ENCODE peak calls at places on chromosomes 12 and 14, in five cellular contexts. M is CD8-positive, alpha-beta T cell; H is Peyer's patch; C is kidney epithelial cell; A is PC-3. R is an unnamed sample.

GRCh38 chr12:130508847-130509246 is 171.2 kb downstream of the PIWIL1 start:
- DNase-seq in M (no peak), H (no peak), C (no peak), A (no peak), R (no peak)

GRCh38 chr12:58034311-58034710 is 92.9 kb downstream of the ATP23 start:
- DNase-seq in M (no peak), H (no peak), C (no peak), A (peak; percentile 45), R (no peak)

GRCh38 chr14:33120341-33120740 is 181.7 kb downstream of the NPAS3 start:
- DNase-seq in M (no peak), H (no peak), C (peak; percentile 49), A (peak; percentile 95), R (no peak)

GRCh38 chr14:53841109-53842099 is 115.2 kb downstream of the BMP4 start:
- DNase-seq in M (no peak), H (no peak), C (no peak), A (no peak), R (no peak)

GRCh38 chr12:42145552-42146215 is 1.0 kb upstream of the GXYLT1 start:
- DNase-seq in M (no peak), H (no peak), C (no peak), A (peak; percentile 4), R (no peak)

GRCh38 chr14:75452900-75453816 is 25.3 kb downstream of the JDP2 start:
- DNase-seq in M (no peak), H (no peak), C (peak; percentile 53), A (peak; percentile 5), R (peak; percentile 30)

GRCh38 chr14:100108042-100108825 is 43.0 kb downstream of the EVL start:
- DNase-seq in M (peak; percentile 93), H (peak; percentile 86), C (peak; percentile 14), A (peak; percentile 82), R (peak; percentile 92)

GRCh38 chr12:130574402-130574801 is 141.7 kb downstream of the RIMBP2 start:
- DNase-seq in M (no peak), H (no peak), C (no peak), A (no peak), R (no peak)

GRCh38 chr12:74412607-74413230 is 124.9 kb upstream of the ATXN7L3B start:
- DNase-seq in M (no peak), H (no peak), C (no peak), A (peak; percentile 70), R (no peak)

GRCh38 chr14:91108941-91109611 is 4.8 kb upstream of the DGLUCY start:
- DNase-seq in M (peak; percentile 6), H (peak; percentile 31), C (no peak), A (peak; percentile 35), R (no peak)

GRCh38 chr14:75422169-75422568 is 5.7 kb upstream of the JDP2 start:
- DNase-seq in M (no peak), H (no peak), C (peak; percentile 35), A (peak; percentile 82), R (no peak)

GRCh38 chr14:68780358-68781160 is 12.3 kb downstream of the ZFP36L1 start:
- DNase-seq in M (peak; percentile 36), H (no peak), C (no peak), A (peak; percentile 43), R (no peak)

GRCh38 chr14:106879241-106879640 is 1352.9 kb downstream of the TMEM121 start:
- DNase-seq in M (peak; percentile 61), H (peak; percentile 56), C (no peak), A (peak; percentile 35), R (no peak)

GRCh38 chr12:8031872-8032241 is 659 bp upstream of the FOXJ2 start:
- DNase-seq in M (no peak), H (no peak), C (no peak), A (no peak), R (no peak)

GRCh38 chr14:64755661-64756265 is 51.5 kb downstream of the PLEKHG3 start:
- DNase-seq in M (peak; percentile 43), H (peak; percentile 18), C (no peak), A (peak; percentile 86), R (no peak)

GRCh38 chr12:65526311-65526710 is 247.8 kb downstream of the MSRB3 start:
- DNase-seq in M (no peak), H (no peak), C (no peak), A (peak; percentile 81), R (no peak)

GRCh38 chr14:71586131-71586893 is 345.9 kb upstream of the RGS6 start:
- DNase-seq in M (no peak), H (no peak), C (no peak), A (no peak), R (no peak)

GRCh38 chr12:124804011-124804621 is 59.5 kb downstream of the SCARB1 start:
- DNase-seq in M (no peak), H (no peak), C (no peak), A (peak; percentile 45), R (no peak)

GRCh38 chr12:48980953-48981756 is 3.0 kb downstream of the WNT1 start:
- DNase-seq in M (peak; percentile 55), H (peak; percentile 24), C (no peak), A (no peak), R (no peak)

GRCh38 chr14:100740931-100741330 is 14.2 kb downstream of the DLK1 start:
- DNase-seq in M (no peak), H (no peak), C (no peak), A (no peak), R (no peak)

GRCh38 chr14:54310151-54310851 is 86.5 kb upstream of the CDKN3 start:
- DNase-seq in M (no peak), H (no peak), C (no peak), A (peak; percentile 78), R (no peak)

GRCh38 chr12:116392061-116392460 is 114.6 kb upstream of the MED13L start:
- DNase-seq in M (no peak), H (no peak), C (no peak), A (no peak), R (no peak)

GRCh38 chr14:76876076-76876475 is 49.9 kb downstream of the LRRC74A start:
- DNase-seq in M (peak; percentile 53), H (peak; percentile 42), C (peak; percentile 19), A (peak; percentile 87), R (peak; percentile 74)

GRCh38 chr12:89064780-89065179 is 287.5 kb downstream of the DUSP6 start:
- DNase-seq in M (no peak), H (no peak), C (peak; percentile 71), A (peak; percentile 96), R (no peak)

GRCh38 chr12:99498756-99499155 is 148.8 kb upstream of the GARIN6 start:
- DNase-seq in M (no peak), H (no peak), C (peak; percentile 74), A (peak; percentile 80), R (no peak)

GRCh38 chr14:93160353-93160801 is 24.3 kb downstream of the MOAP1 start:
- DNase-seq in M (no peak), H (no peak), C (no peak), A (peak; percentile 64), R (no peak)
- TF ChIP-seq CTCF in M (no peak), H (peak; percentile 39), C (peak; percentile 59), A (peak; percentile 57), R (no peak)

GRCh38 chr12:59710964-59711363 is 115.1 kb downstream of the SLC16A7 start:
- DNase-seq in M (no peak), H (no peak), C (no peak), A (no peak), R (no peak)

GRCh38 chr12:59715434-59715833 is 119.6 kb downstream of the SLC16A7 start:
- DNase-seq in M (no peak), H (no peak), C (no peak), A (no peak), R (no peak)

GRCh38 chr12:59708059-59708458 is 112.2 kb downstream of the SLC16A7 start:
- DNase-seq in M (no peak), H (no peak), C (peak; percentile 29), A (peak; percentile 79), R (no peak)

GRCh38 chr12:59708484-59708883 is 112.7 kb downstream of the SLC16A7 start:
- DNase-seq in M (no peak), H (no peak), C (no peak), A (no peak), R (no peak)

DNA sequence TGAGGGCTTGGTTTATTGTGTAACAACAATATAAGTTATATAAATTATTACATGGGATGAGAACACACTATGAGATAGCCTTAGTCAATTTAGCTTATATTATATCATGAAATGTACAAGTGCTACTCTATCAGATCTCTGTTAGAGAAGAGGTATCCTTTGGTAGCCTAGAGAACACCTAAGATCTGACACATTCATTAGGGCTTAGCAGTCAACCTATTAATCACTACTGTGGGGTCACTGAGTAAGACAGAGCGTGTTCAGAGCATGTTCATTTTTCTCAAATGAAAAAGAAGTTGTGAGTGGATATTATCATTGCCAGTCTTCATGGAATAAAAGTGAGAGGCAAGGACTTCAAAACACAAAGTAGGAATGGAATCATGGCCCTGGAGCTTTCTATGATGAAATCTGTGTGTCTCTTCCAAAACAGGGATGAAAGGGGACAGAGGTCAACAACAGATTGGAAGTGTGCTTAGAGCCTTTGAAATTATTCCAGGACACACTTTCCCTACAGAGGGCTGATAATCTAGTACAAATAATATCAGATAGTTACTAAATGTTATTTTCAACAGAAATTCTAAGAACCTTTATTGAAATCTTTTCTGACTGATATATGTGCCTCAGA is 114.3 kb downstream of the SLC16A7 start:
- DNase-seq in M (no peak), H (no peak), C (no peak), A (no peak), R (no peak)
- TF ChIP-seq CTCF in M (no peak), H (no peak), C (no peak), A (no peak), R (no peak)

DNA sequence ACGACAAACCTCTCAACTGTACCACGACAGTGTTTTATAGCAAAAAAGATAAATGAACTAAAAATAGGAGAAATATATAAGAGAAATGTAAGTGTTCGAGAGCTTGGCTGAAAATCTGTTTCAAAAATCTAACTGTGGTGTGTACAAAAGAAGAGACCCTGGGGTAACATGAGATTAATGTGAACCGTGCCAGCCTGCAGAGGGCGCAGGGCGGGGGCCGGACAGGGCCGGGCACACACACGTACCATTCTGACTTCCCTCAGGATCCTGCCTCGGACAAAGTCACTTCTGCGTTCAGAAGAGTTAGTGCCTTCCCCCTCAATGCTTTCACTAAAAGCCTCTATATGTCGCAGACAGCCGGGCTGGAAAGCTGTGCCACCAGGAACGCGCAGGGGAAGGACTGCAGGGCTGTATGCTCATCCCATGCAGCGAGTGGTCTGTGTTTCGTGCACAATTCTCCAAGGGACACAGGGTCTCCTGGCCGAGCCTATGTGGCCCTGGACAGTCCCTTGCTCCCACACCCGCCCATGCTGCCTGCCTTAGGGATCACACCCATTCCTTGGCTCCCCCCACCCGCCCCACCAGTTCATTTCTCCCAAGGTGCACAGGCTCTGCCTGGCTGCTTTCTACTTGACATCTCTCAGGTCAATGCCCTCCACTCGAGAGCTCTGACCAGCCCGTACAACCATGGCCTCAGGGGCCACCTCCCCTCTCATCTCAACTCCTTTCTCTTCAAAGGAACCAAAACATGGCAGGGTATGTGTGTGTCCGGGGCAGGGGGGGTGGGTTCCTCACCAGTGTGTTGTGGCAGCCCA is 8.5 kb downstream of the CDCA4 start:
- DNase-seq in M (no peak), H (no peak), C (no peak), A (no peak), R (no peak)
- TF ChIP-seq CTCF in M (no peak), H (peak; percentile 39), C (peak; percentile 73), A (peak; percentile 58), R (no peak)

DNA sequence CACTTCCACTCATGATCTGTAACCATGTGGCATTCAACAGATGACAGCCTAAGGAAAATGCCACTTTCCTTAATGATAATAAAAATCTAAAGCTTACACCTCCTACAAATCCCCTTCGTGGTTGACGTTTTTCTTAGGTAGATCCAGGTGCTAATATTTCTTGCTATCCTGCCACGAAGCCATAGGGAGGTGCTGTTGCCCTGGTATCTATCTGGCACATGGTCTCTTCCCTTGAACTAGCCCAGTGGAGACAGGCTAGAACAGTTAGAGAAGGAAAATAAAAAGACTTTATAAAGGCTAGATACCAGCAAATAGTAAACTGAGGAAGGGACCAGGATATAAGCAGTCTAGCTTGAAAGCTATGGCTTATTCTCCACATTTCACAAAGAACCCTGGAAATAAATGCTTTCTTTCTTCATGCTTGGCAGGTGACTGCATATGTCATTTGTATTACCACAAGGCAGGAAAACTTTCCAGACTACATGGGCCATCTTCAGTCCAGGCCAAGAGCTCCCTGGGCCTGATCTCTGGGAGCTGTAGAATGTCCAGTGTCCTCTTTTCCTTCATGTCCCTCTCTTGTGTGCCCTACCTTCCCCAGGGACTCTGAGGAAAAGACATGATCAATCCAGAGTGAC is 15.3 kb downstream of the SPIC start:
- DNase-seq in M (no peak), H (no peak), C (no peak), A (peak; percentile 54), R (peak; percentile 16)
- TF ChIP-seq CTCF in M (no peak), H (peak; percentile 85), C (peak; percentile 42), A (peak; percentile 74), R (peak; percentile 26)

R was measured in endothelial cell.